ENCODE peak calls at places on chromosome 3, in four cellular contexts. T is ascending aorta, J is GM23338, L is heart right ventricle. E is an unnamed sample. For H3K27me3, the result is how much of the 10 kb centered on the place peaks cover.

GRCh38 chr3:11452988-11453847 is 181.0 kb downstream of the ATG7 start:
- DNase-seq in T (no peak), J (no peak), L (no peak), E (no peak)

GRCh38 chr3:184688251-184688851 is 23.5 kb downstream of the MAGEF1 start:
- DNase-seq in T (no peak), J (no peak), L (no peak), E (no peak)

GRCh38 chr3:128167973-128168674 is 14.8 kb downstream of the EEFSEC start:
- DNase-seq in T (no peak), J (no peak), L (no peak), E (no peak)

GRCh38 chr3:190644035-190644434 is 130.2 kb downstream of the IL1RAP start:
- DNase-seq in T (no peak), J (no peak), L (no peak), E (no peak)

GRCh38 chr3:38655708-38656300 is 6.3 kb upstream of the SCN5A start:
- DNase-seq in T (no peak), J (peak), L (no peak), E (no peak)

GRCh38 chr3:152688313-152688712 is 146.6 kb upstream of the P2RY1 start:
- DNase-seq in T (no peak), J (no peak), L (no peak), E (no peak)

GRCh38 chr3:71341721-71342120 is 241.8 kb downstream of the FOXP1 start:
- DNase-seq in T (no peak), J (no peak), L (no peak), E (no peak)

GRCh38 chr3:190697901-190698300 is 164.6 kb downstream of the GMNC start:
- DNase-seq in T (no peak), J (no peak), L (no peak), E (no peak)

GRCh38 chr3:171994646-171995441 is 44.5 kb upstream of the FNDC3B start:
- DNase-seq in T (no peak), J (no peak), L (no peak), E (no peak)

GRCh38 chr3:184805351-184806038 is 6.5 kb upstream of the VPS8 start:
- DNase-seq in T (no peak), J (no peak), L (no peak), E (no peak)

GRCh38 chr3:33385423-33385822 is 54.8 kb downstream of the UBP1 start:
- DNase-seq in T (no peak), J (no peak), L (no peak), E (no peak)

GRCh38 chr3:99236576-99236975 is 335.1 kb upstream of the DCBLD2 start:
- DNase-seq in T (no peak), J (no peak), L (no peak), E (no peak)

GRCh38 chr3:50567386-50568182 is at the start of gene C3orf18:
- DNase-seq in T (peak), J (peak), L (peak), E (peak)

GRCh38 chr3:100256724-100257123 is 4.1 kb upstream of the TBC1D23 start:
- DNase-seq in T (no peak), J (no peak), L (no peak), E (no peak)

GRCh38 chr3:126083511-126083912 is 412 bp downstream of the SLC41A3 start:
- DNase-seq in T (no peak), J (peak), L (no peak), E (no peak)

GRCh38 chr3:110686691-110687090 is 384.9 kb upstream of the NECTIN3 start:
- DNase-seq in T (no peak), J (peak), L (no peak), E (no peak)

GRCh38 chr3:157159037-157159761 is 748 bp downstream of the CCNL1 start:
- DNase-seq in T (no peak), J (peak), L (peak), E (no peak)

GRCh38 chr3:29279276-29279675 is 1.6 kb upstream of the RBMS3 start:
- DNase-seq in T (no peak), J (no peak), L (no peak), E (no peak)

GRCh38 chr3:126607214-126607908 is 47.6 kb downstream of the TXNRD3 start:
- DNase-seq in T (no peak), J (no peak), L (no peak), E (no peak)

GRCh38 chr3:16143870-16144568 is 30.5 kb upstream of the GALNT15 start:
- DNase-seq in T (no peak), J (no peak), L (no peak), E (no peak)

GRCh38 chr3:67630666-67631362 is 23.6 kb downstream of the SUCLG2 start:
- DNase-seq in T (no peak), J (peak), L (no peak), E (no peak)

GRCh38 chr3:183427206-183428139 is 946 bp downstream of the MCF2L2 start:
- DNase-seq in T (no peak), J (peak), L (no peak), E (no peak)

GRCh38 chr3:87509401-87509800 is 233.0 kb upstream of the POU1F1 start:
- DNase-seq in T (no peak), J (peak), L (no peak), E (no peak)

GRCh38 chr3:143594217-143594616 is 254.1 kb downstream of the SLC9A9 start:
- DNase-seq in T (no peak), J (no peak), L (no peak), E (no peak)

GRCh38 chr3:173599673-173600072 is 202.1 kb downstream of the NLGN1 start:
- DNase-seq in T (no peak), J (no peak), L (no peak), E (no peak)

GRCh38 chr3:9179826-9180763 is 69.4 kb downstream of the SRGAP3 start:
- DNase-seq in T (no peak), J (no peak), L (no peak), E (no peak)

GRCh38 chr3:128683957-128684356 is 33.3 kb upstream of the RPN1 start:
- DNase-seq in T (no peak), J (no peak), L (no peak), E (no peak)

GRCh38 chr3:4812509-4812908 is 166.7 kb upstream of the BHLHE40 start:
- DNase-seq in T (no peak), J (no peak), L (no peak), E (no peak)

GRCh38 chr3:99509224-99509623 is 129.2 kb upstream of the COL8A1 start:
- DNase-seq in T (no peak), J (no peak), L (no peak), E (no peak)

GRCh38 chr3:190306513-190307163 is 15.6 kb downstream of the CLDN1 start:
- DNase-seq in T (no peak), J (no peak), L (no peak), E (no peak)

GRCh38 chr3:14703791-14704190 is 28.9 kb downstream of the C3orf20 start:
- DNase-seq in T (no peak), J (no peak), L (no peak), E (no peak)

GRCh38 chr3:52277071-52277964 is 1.1 kb downstream of the WDR82 start:
- DNase-seq in T (no peak), J (peak), L (peak), E (no peak)

GRCh38 chr3:107548601-107549000 is 25.8 kb downstream of the BBX start:
- DNase-seq in T (no peak), J (no peak), L (no peak), E (no peak)
- H3K27ac ChIP-seq in T (no peak), J (no peak), L (no peak), E (no peak)

GRCh38 chr3:12931273-12931905 is 90.0 kb upstream of the RPL32 start:
- DNase-seq in T (no peak), J (peak), L (peak), E (no peak)
- H3K27me3 ChIP-seq in T (under half), J (under half), L (under half), E (under half)

GRCh38 chr3:192835818-192836468 is 81.7 kb downstream of the MB21D2 start:
- DNase-seq in T (no peak), J (no peak), L (peak), E (no peak)
- H3K27ac ChIP-seq in T (peak), J (no peak), L (peak), E (no peak)

GRCh38 chr3:141125351-141125750 is 74.2 kb downstream of the SPSB4 start:
- DNase-seq in T (no peak), J (no peak), L (no peak), E (no peak)

GRCh38 chr3:141129049-141130038 is 78.2 kb downstream of the SPSB4 start:
- DNase-seq in T (no peak), J (no peak), L (no peak), E (no peak)

GRCh38 chr3:141127344-141128125 is 76.4 kb downstream of the SPSB4 start:
- DNase-seq in T (no peak), J (no peak), L (no peak), E (no peak)

GRCh38 chr3:141126661-141127343 is 75.7 kb downstream of the SPSB4 start:
- DNase-seq in T (no peak), J (no peak), L (no peak), E (no peak)

DNA sequence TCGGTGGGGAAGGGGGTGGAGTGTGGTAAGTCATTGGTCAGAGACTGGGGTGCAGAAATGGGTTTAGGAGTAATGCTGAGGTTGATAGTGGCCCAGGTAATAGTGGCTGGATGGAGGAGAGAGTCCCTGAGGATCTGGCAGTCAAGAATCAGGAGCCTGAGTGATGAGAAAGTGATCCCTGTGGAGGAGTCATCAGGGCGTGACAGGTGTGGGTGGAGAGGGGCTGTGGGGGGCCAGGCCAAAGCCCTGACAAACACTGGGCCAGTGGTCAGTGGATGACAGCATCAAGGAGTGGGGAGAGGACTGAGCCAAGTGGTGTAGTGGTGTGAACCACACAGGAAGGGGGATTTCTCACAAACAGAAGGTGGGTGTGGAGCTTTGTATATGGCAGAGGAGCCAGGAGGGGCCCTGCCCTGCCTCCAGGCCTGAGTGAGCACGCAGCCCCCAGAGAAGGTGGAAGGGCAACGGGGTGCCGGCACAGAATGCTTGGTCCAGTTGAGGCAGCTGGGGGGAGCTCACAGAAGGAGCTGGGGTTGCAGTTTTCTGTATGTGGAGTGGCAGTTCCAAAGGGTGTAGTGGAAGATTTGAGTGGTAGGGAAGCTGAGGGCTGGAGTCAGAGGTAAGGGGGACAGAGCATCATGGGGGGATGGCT is 77.1 kb downstream of the SPSB4 start:
- DNase-seq in T (no peak), J (no peak), L (no peak), E (no peak)
- H3K27me3 ChIP-seq in T (under half), J (under half), L (under half), E (under half)